ENCODE peak calls at places on chromosomes 3 and 15, in eight cellular contexts. D is HCT116, S is heart left ventricle, I is heart right ventricle, T is RWPE2, Z is activated B cell treated with CpG ODN at 0.5 μM for 24 hours, X is psoas muscle, U is IMR-90. B is an unnamed sample.

GRCh38 chr3:151538706-151539403 is 78.0 kb upstream of the IGSF10 start:
- ATAC-seq in D (no peak), S (peak), I (peak), T (no peak), Z (no peak), X (peak), U (no peak), B (peak)

GRCh38 chr3:151394611-151395010 is 10.1 kb upstream of the P2RY12 start:
- ATAC-seq in D (no peak), S (no peak), I (no peak), T (no peak), Z (no peak), X (no peak), U (no peak), B (no peak)

GRCh38 chr3:133829310-133829707 is 23.7 kb downstream of the SRPRB start:
- ATAC-seq in D (no peak), S (peak), I (peak), T (no peak), Z (no peak), X (no peak), U (no peak), B (no peak)

GRCh38 chr3:175869398-175869797 is 1010.3 kb downstream of the NAALADL2 start:
- ATAC-seq in D (no peak), S (no peak), I (no peak), T (no peak), Z (no peak), X (no peak), U (no peak), B (no peak)

GRCh38 chr3:20236603-20237002 is 50.6 kb upstream of the SGO1 start:
- ATAC-seq in D (no peak), S (no peak), I (no peak), T (no peak), Z (no peak), X (no peak), U (no peak), B (no peak)

GRCh38 chr15:47705601-47706000 is 11.7 kb upstream of the SEMA6D start:
- ATAC-seq in D (no peak), S (no peak), I (no peak), T (no peak), Z (no peak), X (no peak), U (no peak), B (no peak)

GRCh38 chr3:46908294-46908985 is 30.9 kb downstream of the PTH1R start:
- ATAC-seq in D (no peak), S (peak), I (peak), T (no peak), Z (no peak), X (peak), U (no peak), B (no peak)

GRCh38 chr3:10992017-10992945 is at the start of gene SLC6A1:
- ATAC-seq in D (no peak), S (peak), I (peak), T (peak), Z (no peak), X (peak), U (peak), B (peak)

GRCh38 chr15:67992834-67993233 is 61.3 kb upstream of the PIAS1 start:
- ATAC-seq in D (no peak), S (no peak), I (no peak), T (peak), Z (no peak), X (no peak), U (no peak), B (no peak)

GRCh38 chr3:125482406-125482805 is 37.6 kb downstream of the SNX4 start:
- ATAC-seq in D (no peak), S (no peak), I (no peak), T (no peak), Z (no peak), X (no peak), U (no peak), B (no peak)

GRCh38 chr3:9036327-9037112 is 73.2 kb upstream of the RAD18 start:
- ATAC-seq in D (no peak), S (peak), I (peak), T (no peak), Z (no peak), X (peak), U (peak), B (peak)

GRCh38 chr15:72961326-72961725 is 90.9 kb upstream of the NEO1 start:
- ATAC-seq in D (no peak), S (peak), I (no peak), T (no peak), Z (no peak), X (no peak), U (no peak), B (no peak)

GRCh38 chr3:14438262-14438661 is 35.9 kb downstream of the SLC6A6 start:
- ATAC-seq in D (no peak), S (no peak), I (no peak), T (no peak), Z (no peak), X (no peak), U (no peak), B (no peak)

GRCh38 chr3:139326707-139327106 is 17.1 kb upstream of the MRPS22 start:
- ATAC-seq in D (peak), S (no peak), I (no peak), T (no peak), Z (no peak), X (no peak), U (no peak), B (no peak)

GRCh38 chr3:32097768-32098167 is 8.7 kb upstream of the GPD1L start:
- ATAC-seq in D (no peak), S (no peak), I (no peak), T (no peak), Z (no peak), X (no peak), U (no peak), B (no peak)

GRCh38 chr3:65334045-65334665 is 646.4 kb upstream of the ADAMTS9 start:
- ATAC-seq in D (peak), S (peak), I (peak), T (no peak), Z (no peak), X (no peak), U (no peak), B (no peak)
- TF ChIP-seq CTCF in D (peak), S (no peak), I (no peak), T (no peak), Z (no peak), X (peak), U (no peak), B (no peak)

DNA sequence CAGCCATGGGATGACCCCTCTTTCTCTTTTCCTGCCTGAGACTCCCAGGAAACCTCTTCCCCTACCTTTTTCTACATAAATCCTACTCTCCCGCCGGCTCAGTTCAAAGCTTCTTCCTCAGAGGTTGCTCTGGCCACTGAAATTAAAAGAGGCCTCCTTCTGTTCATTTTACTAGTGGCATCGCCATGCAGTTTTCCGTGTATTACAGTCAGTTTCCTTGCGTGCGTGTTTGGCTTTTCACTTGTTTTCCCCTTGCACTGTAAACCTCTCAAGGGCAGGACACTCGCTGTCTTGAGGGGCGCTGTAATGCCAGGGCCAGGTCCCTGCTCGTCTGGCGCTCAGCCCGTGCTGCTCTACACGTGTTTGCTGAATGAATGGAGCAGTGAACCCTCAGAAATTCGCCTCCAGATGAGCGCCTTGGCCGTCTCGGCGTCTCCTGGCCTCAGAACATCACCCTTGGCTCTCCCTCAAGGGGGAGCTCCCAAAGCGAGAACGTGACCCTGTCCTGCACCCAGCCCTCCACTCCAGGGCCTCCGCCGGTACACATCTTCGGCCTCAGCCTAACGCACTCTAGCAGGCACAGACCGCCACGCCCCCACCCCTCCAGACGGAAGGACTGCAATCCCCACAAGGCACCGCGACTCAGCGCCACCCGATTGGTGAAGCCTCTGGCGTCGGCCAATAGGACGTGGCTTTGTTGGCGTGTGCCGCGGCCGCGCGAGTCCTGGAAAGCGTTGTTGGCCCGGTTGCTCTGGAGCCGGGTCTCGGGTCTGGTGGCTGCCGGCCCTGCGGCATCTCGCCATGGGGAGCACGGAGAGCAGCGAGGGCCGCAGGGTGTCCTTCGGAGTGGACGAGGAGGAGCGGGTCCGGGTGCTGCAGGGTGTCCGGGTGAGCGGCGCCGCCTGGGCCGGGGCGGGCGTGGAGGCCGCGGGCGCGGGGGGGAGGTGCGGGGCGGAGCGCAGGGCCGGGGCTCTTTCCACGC is at the start of gene CHCHD6:
- ATAC-seq in D (peak), S (peak), I (peak), T (peak), Z (peak), X (peak), U (peak), B (peak)
- TF ChIP-seq CTCF in D (no peak), S (peak), I (no peak), T (peak), Z (no peak), X (peak), U (no peak), B (no peak)

GRCh38 chr3:69012836-69013255 is 638 bp downstream of the EOGT start:
- ATAC-seq in D (peak), S (peak), I (peak), T (peak), Z (no peak), X (peak), U (peak), B (peak)
- TF ChIP-seq CTCF in D (no peak), S (no peak), I (no peak), T (no peak), Z (no peak), X (no peak), U (no peak), B (peak)

GRCh38 chr15:56811586-56811985 is 78.3 kb upstream of the ZNF280D start:
- ATAC-seq in D (no peak), S (no peak), I (no peak), T (no peak), Z (no peak), X (no peak), U (no peak), B (no peak)
- TF ChIP-seq CTCF in D (no peak), S (no peak), I (no peak), T (no peak), Z (no peak), X (no peak), U (no peak), B (no peak)

DNA sequence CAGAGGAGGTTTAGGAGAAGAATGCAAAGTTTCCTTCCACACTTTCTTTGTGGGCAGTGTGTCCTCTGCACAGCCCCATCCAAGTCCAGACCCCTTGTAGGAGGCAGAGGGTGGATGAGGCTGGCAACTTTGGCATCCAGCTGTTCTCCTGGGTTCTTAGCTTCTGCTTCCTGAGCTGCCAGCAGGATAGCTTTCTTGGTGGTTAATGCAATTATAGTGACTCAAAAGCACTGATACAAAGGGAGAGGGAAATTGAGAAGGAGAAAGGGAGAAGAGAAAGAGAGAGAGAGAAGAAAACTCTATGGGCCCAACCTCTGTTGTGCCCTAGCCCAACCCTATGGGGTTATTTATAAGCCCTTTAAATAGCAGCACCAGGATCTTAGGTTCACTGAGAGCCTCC is 4.5 kb upstream of the TNFAIP8L3 start:
- ATAC-seq in D (no peak), S (no peak), I (no peak), T (no peak), Z (no peak), X (no peak), U (no peak), B (no peak)
- TF ChIP-seq CTCF in D (no peak), S (no peak), I (no peak), T (no peak), Z (no peak), X (no peak), U (no peak), B (no peak)

GRCh38 chr15:70910958-70911357 is 18.3 kb downstream of the LRRC49 start:
- ATAC-seq in D (no peak), S (peak), I (no peak), T (no peak), Z (no peak), X (no peak), U (no peak), B (no peak)

GRCh38 chr15:70912187-70912586 is 19.6 kb downstream of the LRRC49 start:
- ATAC-seq in D (no peak), S (no peak), I (no peak), T (peak), Z (no peak), X (no peak), U (no peak), B (no peak)

GRCh38 chr15:70906842-70907241 is 14.2 kb downstream of the LRRC49 start:
- ATAC-seq in D (no peak), S (no peak), I (no peak), T (no peak), Z (no peak), X (no peak), U (no peak), B (no peak)

GRCh38 chr15:70902105-70902504 is 9.5 kb downstream of the LRRC49 start:
- ATAC-seq in D (peak), S (no peak), I (no peak), T (peak), Z (no peak), X (no peak), U (peak), B (no peak)

DNA sequence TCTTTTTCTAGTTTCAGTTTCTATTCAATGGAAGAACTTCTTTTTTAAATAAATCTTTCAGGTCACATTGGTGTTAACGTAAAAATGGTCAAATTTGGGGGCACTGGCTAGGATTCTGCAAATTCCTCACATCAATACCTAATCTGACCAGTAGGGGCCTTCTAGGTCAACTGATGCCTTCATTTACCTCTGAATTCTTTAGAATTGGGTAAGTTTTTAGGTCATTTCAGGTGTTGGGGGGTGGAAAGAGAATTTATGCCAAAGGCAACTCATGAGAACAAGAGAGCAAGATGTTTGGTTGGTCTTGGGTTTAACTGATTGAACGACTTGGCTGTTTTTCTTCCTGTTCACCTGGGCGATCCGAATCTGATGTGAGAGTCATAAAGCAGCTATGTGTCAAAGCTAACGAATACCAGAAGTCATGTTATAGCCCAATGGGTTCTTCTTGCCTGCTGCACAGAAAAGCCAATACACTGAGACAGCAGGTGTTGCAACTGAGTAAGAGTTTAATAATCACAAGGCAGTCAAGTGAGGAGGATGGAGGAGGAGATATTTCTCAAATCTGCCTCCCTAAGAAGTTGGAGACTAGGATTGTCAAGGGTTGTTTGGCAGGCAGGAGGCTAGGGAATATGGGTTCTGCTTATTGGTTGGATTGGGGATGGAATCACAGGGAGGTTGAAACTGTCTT is 15.3 kb downstream of the LRRC49 start:
- ATAC-seq in D (no peak), S (no peak), I (no peak), T (no peak), Z (no peak), X (no peak), U (no peak), B (no peak)
- TF ChIP-seq CTCF in D (peak), S (no peak), I (no peak), T (no peak), Z (no peak), X (peak), U (no peak), B (no peak)